ENCODE peak calls at places on chromosomes 2 and 18, in ten cellular contexts. One of them, this sample, is unnamed.
A peak's percentile ranks its signal among the peaks of the same experiment; 100 is the strongest.

GRCh38 chr2:196274387-196274809 is 103.0 kb upstream of the STK17B start:
- DNase-seq in neuronal stem cell: no peak
- DNase-seq in PC-3: peak; percentile 38
- DNase-seq in SK-N-SH: no peak
- DNase-seq in mammary epithelial cell: peak; percentile 51
- DNase-seq in endothelial cell of umbilical vein: peak; percentile 64
- DNase-seq in K562: no peak
- DNase-seq in fibroblast of lung: peak; percentile 49
- DNase-seq in colonic mucosa: peak; percentile 31
- DNase-seq in HepG2: no peak
- DNase-seq in this sample: no peak

GRCh38 chr2:190653931-190654330 is 5.0 kb downstream of the NAB1 start:
- DNase-seq in neuronal stem cell: no peak
- DNase-seq in PC-3: peak; percentile 10
- DNase-seq in SK-N-SH: no peak
- DNase-seq in mammary epithelial cell: peak; percentile 72
- DNase-seq in endothelial cell of umbilical vein: no peak
- DNase-seq in K562: no peak
- DNase-seq in fibroblast of lung: no peak
- DNase-seq in colonic mucosa: no peak
- DNase-seq in HepG2: no peak
- DNase-seq in this sample: no peak

GRCh38 chr2:240557808-240558207 is at the start of gene ANKMY1:
- DNase-seq in neuronal stem cell: peak; percentile 78
- DNase-seq in PC-3: peak; percentile 53
- DNase-seq in SK-N-SH: peak; percentile 97
- DNase-seq in mammary epithelial cell: peak; percentile 44
- DNase-seq in endothelial cell of umbilical vein: peak; percentile 73
- DNase-seq in K562: no peak
- DNase-seq in fibroblast of lung: peak; percentile 59
- DNase-seq in colonic mucosa: peak; percentile 83
- DNase-seq in HepG2: no peak
- DNase-seq in this sample: no peak

GRCh38 chr18:74316257-74317180 is 880 bp downstream of the C18orf63 start:
- DNase-seq in neuronal stem cell: no peak
- DNase-seq in PC-3: peak; percentile 95
- DNase-seq in SK-N-SH: no peak
- DNase-seq in mammary epithelial cell: peak; percentile 32
- DNase-seq in endothelial cell of umbilical vein: no peak
- DNase-seq in K562: no peak
- DNase-seq in fibroblast of lung: peak; percentile 81
- DNase-seq in colonic mucosa: no peak
- DNase-seq in HepG2: peak; percentile 88
- DNase-seq in this sample: no peak

GRCh38 chr2:101341421-101341820 is 32.9 kb upstream of the RNF149 start:
- DNase-seq in neuronal stem cell: no peak
- DNase-seq in PC-3: no peak
- DNase-seq in SK-N-SH: no peak
- DNase-seq in mammary epithelial cell: no peak
- DNase-seq in endothelial cell of umbilical vein: no peak
- DNase-seq in K562: peak; percentile 39
- DNase-seq in fibroblast of lung: no peak
- DNase-seq in colonic mucosa: no peak
- DNase-seq in HepG2: no peak
- DNase-seq in this sample: no peak

GRCh38 chr2:63012541-63012940 is 38.1 kb upstream of the OTX1 start:
- DNase-seq in neuronal stem cell: no peak
- DNase-seq in PC-3: no peak
- DNase-seq in SK-N-SH: no peak
- DNase-seq in mammary epithelial cell: no peak
- DNase-seq in endothelial cell of umbilical vein: no peak
- DNase-seq in K562: no peak
- DNase-seq in fibroblast of lung: peak; percentile 28
- DNase-seq in colonic mucosa: no peak
- DNase-seq in HepG2: no peak
- DNase-seq in this sample: no peak

GRCh38 chr2:99488587-99488998 is 1.2 kb downstream of the REV1 start:
- DNase-seq in neuronal stem cell: no peak
- DNase-seq in PC-3: peak; percentile 54
- DNase-seq in SK-N-SH: peak; percentile 41
- DNase-seq in mammary epithelial cell: peak; percentile 63
- DNase-seq in endothelial cell of umbilical vein: peak; percentile 61
- DNase-seq in K562: peak; percentile 22
- DNase-seq in fibroblast of lung: peak; percentile 32
- DNase-seq in colonic mucosa: peak; percentile 44
- DNase-seq in HepG2: peak; percentile 83
- DNase-seq in this sample: no peak

GRCh38 chr2:148253716-148254115 is 232.8 kb downstream of the MBD5 start:
- DNase-seq in neuronal stem cell: no peak
- DNase-seq in PC-3: peak; percentile 50
- DNase-seq in SK-N-SH: no peak
- DNase-seq in mammary epithelial cell: peak; percentile 71
- DNase-seq in endothelial cell of umbilical vein: peak; percentile 55
- DNase-seq in K562: no peak
- DNase-seq in fibroblast of lung: peak; percentile 7
- DNase-seq in colonic mucosa: no peak
- DNase-seq in HepG2: no peak
- DNase-seq in this sample: peak; percentile 30

GRCh38 chr18:73835656-73836055 is 312.0 kb downstream of the FBXO15 start:
- DNase-seq in neuronal stem cell: no peak
- DNase-seq in PC-3: peak; percentile 17
- DNase-seq in SK-N-SH: no peak
- DNase-seq in mammary epithelial cell: no peak
- DNase-seq in endothelial cell of umbilical vein: no peak
- DNase-seq in K562: no peak
- DNase-seq in fibroblast of lung: no peak
- DNase-seq in colonic mucosa: no peak
- DNase-seq in HepG2: no peak
- DNase-seq in this sample: no peak

GRCh38 chr2:173002751-173003541 is 72.7 kb upstream of the MAP3K20 start:
- DNase-seq in neuronal stem cell: no peak
- DNase-seq in PC-3: peak; percentile 25
- DNase-seq in SK-N-SH: no peak
- DNase-seq in mammary epithelial cell: no peak
- DNase-seq in endothelial cell of umbilical vein: peak; percentile 54
- DNase-seq in K562: no peak
- DNase-seq in fibroblast of lung: no peak
- DNase-seq in colonic mucosa: no peak
- DNase-seq in HepG2: peak; percentile 64
- DNase-seq in this sample: no peak

DNA sequence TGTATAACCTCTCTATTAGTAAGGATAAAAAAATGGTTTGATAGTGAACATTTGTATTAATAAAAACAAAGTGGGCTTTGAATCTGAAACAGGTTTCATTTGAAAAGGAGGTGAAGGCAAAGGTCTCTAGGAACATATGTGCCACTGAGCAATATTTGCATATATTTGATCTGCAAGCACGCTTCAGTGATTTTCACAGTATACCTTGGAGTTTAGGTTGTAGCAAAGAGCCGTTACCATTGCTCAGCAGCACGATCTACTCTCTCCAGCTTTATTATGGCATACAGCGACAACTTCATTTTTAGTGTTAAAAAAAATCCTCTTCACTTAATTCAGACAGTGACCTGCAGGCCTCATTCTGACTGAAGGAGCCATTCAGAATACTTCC is 75.8 kb upstream of the ZEB2 start:
- DNase-seq in neuronal stem cell: no peak
- DNase-seq in PC-3: no peak
- DNase-seq in SK-N-SH: no peak
- DNase-seq in mammary epithelial cell: no peak
- DNase-seq in endothelial cell of umbilical vein: no peak
- DNase-seq in K562: no peak
- DNase-seq in fibroblast of lung: no peak
- DNase-seq in colonic mucosa: no peak
- DNase-seq in HepG2: no peak
- DNase-seq in this sample: no peak
- H3K9ac ChIP-seq in neuronal stem cell: no peak overlapping the region
- H3K9ac ChIP-seq in PC-3: no peak overlapping the region
- H3K9ac ChIP-seq in SK-N-SH: no peak overlapping the region
- H3K9ac ChIP-seq in mammary epithelial cell: no peak overlapping the region
- H3K9ac ChIP-seq in endothelial cell of umbilical vein: no peak overlapping the region
- H3K9ac ChIP-seq in K562: peak overlapping the region; percentile 56
- H3K9ac ChIP-seq in fibroblast of lung: no peak overlapping the region
- H3K9ac ChIP-seq in colonic mucosa: no peak overlapping the region
- H3K9ac ChIP-seq in HepG2: no peak overlapping the region
- H3K9ac ChIP-seq in this sample: no peak overlapping the region

GRCh38 chr18:75643083-75643482 is 215.6 kb upstream of the SMIM21 start:
- DNase-seq in neuronal stem cell: no peak
- DNase-seq in PC-3: no peak
- DNase-seq in SK-N-SH: no peak
- DNase-seq in mammary epithelial cell: no peak
- DNase-seq in endothelial cell of umbilical vein: no peak
- DNase-seq in K562: no peak
- DNase-seq in fibroblast of lung: no peak
- DNase-seq in colonic mucosa: no peak
- DNase-seq in HepG2: no peak
- DNase-seq in this sample: no peak

GRCh38 chr18:75639468-75639831 is 211.9 kb upstream of the SMIM21 start:
- DNase-seq in neuronal stem cell: no peak
- DNase-seq in PC-3: no peak
- DNase-seq in SK-N-SH: no peak
- DNase-seq in mammary epithelial cell: no peak
- DNase-seq in endothelial cell of umbilical vein: no peak
- DNase-seq in K562: no peak
- DNase-seq in fibroblast of lung: no peak
- DNase-seq in colonic mucosa: no peak
- DNase-seq in HepG2: no peak
- DNase-seq in this sample: no peak

GRCh38 chr18:75635096-75635495 is 207.6 kb upstream of the SMIM21 start:
- DNase-seq in neuronal stem cell: no peak
- DNase-seq in PC-3: no peak
- DNase-seq in SK-N-SH: no peak
- DNase-seq in mammary epithelial cell: no peak
- DNase-seq in endothelial cell of umbilical vein: no peak
- DNase-seq in K562: no peak
- DNase-seq in fibroblast of lung: no peak
- DNase-seq in colonic mucosa: no peak
- DNase-seq in HepG2: no peak
- DNase-seq in this sample: no peak

GRCh38 chr18:75638223-75638596 is 210.7 kb upstream of the SMIM21 start:
- DNase-seq in neuronal stem cell: no peak
- DNase-seq in PC-3: no peak
- DNase-seq in SK-N-SH: no peak
- DNase-seq in mammary epithelial cell: peak; percentile 31
- DNase-seq in endothelial cell of umbilical vein: no peak
- DNase-seq in K562: no peak
- DNase-seq in fibroblast of lung: peak; percentile 56
- DNase-seq in colonic mucosa: no peak
- DNase-seq in HepG2: no peak
- DNase-seq in this sample: no peak

DNA sequence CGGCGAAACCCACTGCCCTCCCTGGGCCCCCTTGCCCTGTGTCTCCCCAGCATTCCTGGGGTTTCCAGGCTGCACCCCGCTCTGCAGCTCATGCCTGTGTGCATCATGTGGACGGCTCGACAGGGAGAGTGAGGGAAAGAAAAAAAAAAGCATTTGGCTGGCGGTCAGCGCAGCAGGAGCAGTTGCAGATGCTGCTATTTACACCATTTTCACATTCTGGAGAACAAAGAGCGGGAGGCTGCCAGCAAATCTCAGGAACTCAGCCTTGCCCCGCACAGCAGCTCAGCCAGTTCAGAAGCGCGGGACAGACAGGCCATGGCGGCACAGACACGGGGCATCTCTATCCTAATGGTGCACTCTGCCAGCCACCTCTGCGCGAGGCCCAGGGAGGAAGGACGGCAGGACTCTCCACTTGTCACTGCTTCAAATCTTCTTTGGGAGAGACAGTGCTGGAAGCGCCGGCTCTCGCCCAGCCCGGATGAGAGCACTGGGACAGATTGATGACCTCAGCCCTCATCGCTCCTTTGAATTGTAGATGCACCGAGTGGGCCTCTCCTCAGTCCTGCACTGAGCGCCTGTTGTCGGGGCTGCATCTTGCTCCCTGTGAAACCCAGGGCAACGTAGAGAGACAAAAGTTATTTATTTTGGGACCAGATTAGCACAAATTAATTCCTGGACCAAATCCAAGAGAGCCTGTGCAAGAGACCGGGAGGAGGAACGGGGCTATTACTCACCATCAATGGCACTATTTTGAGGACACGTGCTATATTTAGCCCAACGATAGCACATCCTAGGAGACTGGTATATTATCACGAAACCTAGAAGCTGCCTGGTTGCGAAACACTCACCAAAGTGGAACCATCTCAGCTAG is 211.3 kb upstream of the SMIM21 start:
- DNase-seq in neuronal stem cell: peak; percentile 15
- DNase-seq in PC-3: no peak
- DNase-seq in SK-N-SH: no peak
- DNase-seq in mammary epithelial cell: no peak
- DNase-seq in endothelial cell of umbilical vein: no peak
- DNase-seq in K562: no peak
- DNase-seq in fibroblast of lung: peak; percentile 62
- DNase-seq in colonic mucosa: no peak
- DNase-seq in HepG2: no peak
- DNase-seq in this sample: no peak
- H3K27ac ChIP-seq in neuronal stem cell: no peak overlapping the region
- H3K27ac ChIP-seq in PC-3: no peak overlapping the region
- H3K27ac ChIP-seq in SK-N-SH: no peak overlapping the region
- H3K27ac ChIP-seq in mammary epithelial cell: no peak overlapping the region
- H3K27ac ChIP-seq in endothelial cell of umbilical vein: no peak overlapping the region
- H3K27ac ChIP-seq in K562: no peak overlapping the region
- H3K27ac ChIP-seq in fibroblast of lung: peak overlapping the region; percentile 34
- H3K27ac ChIP-seq in colonic mucosa: no peak overlapping the region
- H3K27ac ChIP-seq in HepG2: no peak overlapping the region
- H3K27ac ChIP-seq in this sample: no peak overlapping the region

GRCh38 chr2:29053680-29054400 is 20.5 kb downstream of the PCARE start:
- DNase-seq in neuronal stem cell: no peak
- DNase-seq in PC-3: peak; percentile 43
- DNase-seq in SK-N-SH: peak; percentile 52
- DNase-seq in mammary epithelial cell: peak; percentile 41
- DNase-seq in endothelial cell of umbilical vein: no peak
- DNase-seq in K562: no peak
- DNase-seq in fibroblast of lung: no peak
- DNase-seq in colonic mucosa: no peak
- DNase-seq in HepG2: no peak
- DNase-seq in this sample: no peak
- H3K9ac ChIP-seq in neuronal stem cell: no peak overlapping the region
- H3K9ac ChIP-seq in PC-3: no peak overlapping the region
- H3K9ac ChIP-seq in SK-N-SH: no peak overlapping the region
- H3K9ac ChIP-seq in mammary epithelial cell: no peak overlapping the region
- H3K9ac ChIP-seq in endothelial cell of umbilical vein: no peak overlapping the region
- H3K9ac ChIP-seq in K562: no peak overlapping the region
- H3K9ac ChIP-seq in fibroblast of lung: no peak overlapping the region
- H3K9ac ChIP-seq in colonic mucosa: no peak overlapping the region
- H3K9ac ChIP-seq in HepG2: no peak overlapping the region
- H3K9ac ChIP-seq in this sample: peak overlapping the region; percentile 24

DNA sequence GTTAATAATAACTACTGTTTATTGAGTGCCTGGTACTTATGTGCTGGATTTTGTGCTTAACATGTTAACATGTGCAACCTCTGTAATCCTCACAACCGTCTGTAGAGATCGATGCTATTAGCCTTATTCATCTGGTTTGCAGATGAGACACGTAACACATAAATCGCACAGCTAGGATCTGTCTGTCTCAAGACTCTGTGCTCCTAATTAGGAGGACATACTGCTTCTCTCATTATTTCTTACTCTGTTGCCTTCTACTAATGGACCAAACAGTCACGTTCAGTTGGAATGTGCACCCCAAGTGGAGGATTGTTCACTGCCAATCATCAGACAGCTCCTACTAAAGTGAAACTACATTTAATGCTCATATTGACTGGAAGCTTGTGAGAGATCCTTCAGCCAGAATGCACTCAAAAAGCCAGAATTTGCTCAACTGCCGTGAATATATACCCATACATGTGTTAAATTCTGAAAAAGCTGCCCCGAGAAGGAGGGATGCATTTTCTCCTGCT is 105.8 kb downstream of the RNF144A start:
- DNase-seq in neuronal stem cell: no peak
- DNase-seq in PC-3: no peak
- DNase-seq in SK-N-SH: no peak
- DNase-seq in mammary epithelial cell: no peak
- DNase-seq in endothelial cell of umbilical vein: no peak
- DNase-seq in K562: no peak
- DNase-seq in fibroblast of lung: no peak
- DNase-seq in colonic mucosa: no peak
- DNase-seq in HepG2: no peak
- DNase-seq in this sample: no peak
- H3K27ac ChIP-seq in neuronal stem cell: no peak overlapping the region
- H3K27ac ChIP-seq in PC-3: no peak overlapping the region
- H3K27ac ChIP-seq in SK-N-SH: peak overlapping the region; percentile 35
- H3K27ac ChIP-seq in mammary epithelial cell: no peak overlapping the region
- H3K27ac ChIP-seq in endothelial cell of umbilical vein: no peak overlapping the region
- H3K27ac ChIP-seq in K562: no peak overlapping the region
- H3K27ac ChIP-seq in fibroblast of lung: no peak overlapping the region
- H3K27ac ChIP-seq in colonic mucosa: no peak overlapping the region
- H3K27ac ChIP-seq in HepG2: no peak overlapping the region
- H3K27ac ChIP-seq in this sample: no peak overlapping the region

This sample was measured in keratinocyte.